ENCODE peak calls at places on chromosomes 13 and 19, in four cellular contexts. One of them, this sample, is unnamed.

GRCh38 chr19:28169168-28169862 is 1043.6 kb downstream of the UQCRFS1 start:
- DNase-seq in cardiac muscle cell: peak; percentile 67
- DNase-seq in colonic mucosa: no peak
- DNase-seq in tibial artery: no peak
- DNase-seq in this sample: no peak

GRCh38 chr13:35393886-35394285 is 82.6 kb downstream of the MAB21L1 start:
- DNase-seq in cardiac muscle cell: no peak
- DNase-seq in colonic mucosa: no peak
- DNase-seq in tibial artery: no peak
- DNase-seq in this sample: no peak

GRCh38 chr13:31742102-31742695 is 2.9 kb downstream of the RXFP2 start:
- DNase-seq in cardiac muscle cell: peak; percentile 77
- DNase-seq in colonic mucosa: peak; percentile 47
- DNase-seq in tibial artery: peak; percentile 66
- DNase-seq in this sample: peak; percentile 55

GRCh38 chr19:47020132-47020805 is 632 bp downstream of the NPAS1 start:
- DNase-seq in cardiac muscle cell: peak; percentile 40
- DNase-seq in colonic mucosa: no peak
- DNase-seq in tibial artery: no peak
- DNase-seq in this sample: no peak

GRCh38 chr19:45638930-45639729 is at the start of gene EML2:
- DNase-seq in cardiac muscle cell: peak; percentile 85
- DNase-seq in colonic mucosa: peak; percentile 78
- DNase-seq in tibial artery: peak; percentile 23
- DNase-seq in this sample: peak; percentile 93

GRCh38 chr19:9073806-9074205 is 13.1 kb upstream of the OR1M1 start:
- DNase-seq in cardiac muscle cell: no peak
- DNase-seq in colonic mucosa: no peak
- DNase-seq in tibial artery: no peak
- DNase-seq in this sample: no peak

GRCh38 chr19:28509079-28509895 is 703.7 kb downstream of the UQCRFS1 start:
- DNase-seq in cardiac muscle cell: no peak
- DNase-seq in colonic mucosa: no peak
- DNase-seq in tibial artery: no peak
- DNase-seq in this sample: no peak

GRCh38 chr19:37551123-37551993 is 43.2 kb downstream of the ZNF571 start:
- DNase-seq in cardiac muscle cell: no peak
- DNase-seq in colonic mucosa: peak; percentile 66
- DNase-seq in tibial artery: no peak
- DNase-seq in this sample: peak; percentile 82

GRCh38 chr19:19552811-19553210 is 14.7 kb downstream of the CILP2 start:
- DNase-seq in cardiac muscle cell: peak; percentile 56
- DNase-seq in colonic mucosa: no peak
- DNase-seq in tibial artery: no peak
- DNase-seq in this sample: no peak

GRCh38 chr19:7554990-7555864 is 19.7 kb downstream of the PNPLA6 start:
- DNase-seq in cardiac muscle cell: peak; percentile 21
- DNase-seq in colonic mucosa: peak; percentile 68
- DNase-seq in tibial artery: no peak
- DNase-seq in this sample: no peak

GRCh38 chr19:4577020-4577782 is 17.7 kb upstream of the SEMA6B start:
- DNase-seq in cardiac muscle cell: no peak
- DNase-seq in colonic mucosa: no peak
- DNase-seq in tibial artery: no peak
- DNase-seq in this sample: no peak

GRCh38 chr19:5697890-5698634 is 8.0 kb downstream of the RPL36 start:
- DNase-seq in cardiac muscle cell: no peak
- DNase-seq in colonic mucosa: no peak
- DNase-seq in tibial artery: no peak
- DNase-seq in this sample: no peak

GRCh38 chr13:46541210-46541609 is 11.8 kb upstream of the LRCH1 start:
- DNase-seq in cardiac muscle cell: no peak
- DNase-seq in colonic mucosa: no peak
- DNase-seq in tibial artery: no peak
- DNase-seq in this sample: no peak

GRCh38 chr19:43640424-43640757 is 741 bp upstream of the CADM4 start:
- DNase-seq in cardiac muscle cell: no peak
- DNase-seq in colonic mucosa: no peak
- DNase-seq in tibial artery: no peak
- DNase-seq in this sample: no peak

GRCh38 chr13:50104493-50104892 is 89.2 kb downstream of the KCNRG start:
- DNase-seq in cardiac muscle cell: no peak
- DNase-seq in colonic mucosa: no peak
- DNase-seq in tibial artery: no peak
- DNase-seq in this sample: no peak

GRCh38 chr19:45294291-45295029 is 28.2 kb downstream of the CKM start:
- DNase-seq in cardiac muscle cell: peak; percentile 16
- DNase-seq in colonic mucosa: no peak
- DNase-seq in tibial artery: no peak
- DNase-seq in this sample: no peak

GRCh38 chr13:30705672-30706071 is 29.7 kb upstream of the ALOX5AP start:
- DNase-seq in cardiac muscle cell: no peak
- DNase-seq in colonic mucosa: no peak
- DNase-seq in tibial artery: no peak
- DNase-seq in this sample: no peak

GRCh38 chr13:97976551-97977375 is 23.3 kb downstream of the IPO5 start:
- DNase-seq in cardiac muscle cell: no peak
- DNase-seq in colonic mucosa: peak; percentile 24
- DNase-seq in tibial artery: no peak
- DNase-seq in this sample: no peak

GRCh38 chr13:39051157-39051556 is 12.9 kb downstream of the NHLRC3 start:
- DNase-seq in cardiac muscle cell: peak; percentile 64
- DNase-seq in colonic mucosa: no peak
- DNase-seq in tibial artery: no peak
- DNase-seq in this sample: no peak

GRCh38 chr13:45846681-45847080 is 4.9 kb downstream of the SIAH3 start:
- DNase-seq in cardiac muscle cell: no peak
- DNase-seq in colonic mucosa: no peak
- DNase-seq in tibial artery: no peak
- DNase-seq in this sample: no peak

GRCh38 chr13:32315255-32316029 is at the start of the genes BRCA2 and ZAR1L:
- DNase-seq in cardiac muscle cell: peak; percentile 91
- DNase-seq in colonic mucosa: peak; percentile 87
- DNase-seq in tibial artery: peak; percentile 89
- DNase-seq in this sample: peak; percentile 92

GRCh38 chr13:28494861-28495585 is at the start of gene FLT1:
- DNase-seq in cardiac muscle cell: peak; percentile 71
- DNase-seq in colonic mucosa: peak; percentile 22
- DNase-seq in tibial artery: no peak
- DNase-seq in this sample: peak; percentile 89

GRCh38 chr13:44573790-44574465 is 2.2 kb downstream of the TSC22D1 start:
- DNase-seq in cardiac muscle cell: peak; percentile 40
- DNase-seq in colonic mucosa: no peak
- DNase-seq in tibial artery: no peak
- DNase-seq in this sample: no peak

GRCh38 chr13:75635101-75635620 is 969 bp upstream of the LMO7 start:
- DNase-seq in cardiac muscle cell: no peak
- DNase-seq in colonic mucosa: no peak
- DNase-seq in tibial artery: no peak
- DNase-seq in this sample: no peak

GRCh38 chr19:34364462-34364829 is 550 bp upstream of the GPI start:
- DNase-seq in cardiac muscle cell: no peak
- DNase-seq in colonic mucosa: no peak
- DNase-seq in tibial artery: no peak
- DNase-seq in this sample: peak; percentile 55

GRCh38 chr19:16942583-16942982 is 53.8 kb downstream of the F2RL3 start:
- DNase-seq in cardiac muscle cell: no peak
- DNase-seq in colonic mucosa: no peak
- DNase-seq in tibial artery: no peak
- DNase-seq in this sample: no peak

GRCh38 chr19:30074741-30075460 is 132.9 kb downstream of the URI1 start:
- DNase-seq in cardiac muscle cell: no peak
- DNase-seq in colonic mucosa: no peak
- DNase-seq in tibial artery: no peak
- DNase-seq in this sample: peak; percentile 27

GRCh38 chr13:60727140-60727539 is 330.1 kb downstream of the TDRD3 start:
- DNase-seq in cardiac muscle cell: peak; percentile 5
- DNase-seq in colonic mucosa: no peak
- DNase-seq in tibial artery: no peak
- DNase-seq in this sample: no peak

GRCh38 chr19:2187164-2187563 is 23.4 kb downstream of the DOT1L start:
- DNase-seq in cardiac muscle cell: no peak
- DNase-seq in colonic mucosa: no peak
- DNase-seq in tibial artery: no peak
- DNase-seq in this sample: no peak

GRCh38 chr13:27424246-27425150 is at the start of gene GTF3A:
- DNase-seq in cardiac muscle cell: peak; percentile 91
- DNase-seq in colonic mucosa: peak; percentile 81
- DNase-seq in tibial artery: peak; percentile 79
- DNase-seq in this sample: peak; percentile 96

GRCh38 chr19:55304279-55304978 is 20.6 kb downstream of the BRSK1 start:
- DNase-seq in cardiac muscle cell: peak; percentile 56
- DNase-seq in colonic mucosa: no peak
- DNase-seq in tibial artery: no peak
- DNase-seq in this sample: no peak

GRCh38 chr13:73390100-73390499 is 331.3 kb downstream of the KLF5 start:
- DNase-seq in cardiac muscle cell: no peak
- DNase-seq in colonic mucosa: no peak
- DNase-seq in tibial artery: no peak
- DNase-seq in this sample: no peak

GRCh38 chr13:51913421-51914136 is 51.8 kb downstream of the CCDC70 start:
- DNase-seq in cardiac muscle cell: peak; percentile 43
- DNase-seq in colonic mucosa: no peak
- DNase-seq in tibial artery: no peak
- DNase-seq in this sample: no peak

GRCh38 chr13:59478908-59479307 is 684.8 kb downstream of the DIAPH3 start:
- DNase-seq in cardiac muscle cell: no peak
- DNase-seq in colonic mucosa: no peak
- DNase-seq in tibial artery: no peak
- DNase-seq in this sample: no peak

DNA sequence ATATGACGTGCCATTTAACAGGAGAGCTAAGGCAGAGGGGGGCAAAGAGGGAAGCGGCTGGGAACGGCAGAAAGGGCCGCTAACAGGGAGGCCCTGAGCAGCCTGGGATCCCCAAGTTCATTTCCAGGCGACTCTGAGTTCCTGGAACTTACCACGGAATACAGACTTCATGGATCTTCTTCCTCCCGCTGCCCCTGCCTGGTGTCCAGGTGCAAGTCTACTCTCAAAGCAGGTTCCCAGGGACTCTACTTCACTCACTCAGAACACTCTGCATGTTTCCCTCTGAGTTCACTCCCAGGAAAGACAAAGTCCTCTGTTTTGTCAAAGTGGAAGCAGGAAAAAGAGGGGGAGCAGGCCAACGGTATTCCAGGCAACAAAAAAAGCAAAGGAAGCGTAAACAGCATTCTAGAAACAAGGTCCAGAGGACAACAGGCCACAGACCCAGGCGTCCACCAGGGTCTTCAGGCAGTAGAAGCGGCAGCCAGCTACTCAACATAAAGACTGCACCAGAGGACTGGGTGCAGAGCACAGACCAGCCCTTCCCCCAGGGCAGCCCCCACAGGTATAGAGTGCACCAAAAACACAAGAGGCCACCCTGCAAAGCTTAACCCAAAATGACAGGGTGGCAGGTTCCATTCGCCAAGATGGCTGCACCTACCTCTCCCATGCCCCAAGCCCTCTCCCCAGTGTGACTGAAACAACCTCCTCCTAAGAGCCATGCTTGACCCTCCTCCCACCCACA is 3.0 kb downstream of the MIER2 start:
- DNase-seq in cardiac muscle cell: no peak
- DNase-seq in colonic mucosa: no peak
- DNase-seq in tibial artery: no peak
- DNase-seq in this sample: no peak
- H3K4me3 ChIP-seq in cardiac muscle cell: no peak overlapping the region
- H3K4me3 ChIP-seq in colonic mucosa: no peak overlapping the region
- H3K4me3 ChIP-seq in tibial artery: no peak overlapping the region
- H3K4me3 ChIP-seq in this sample: no peak overlapping the region

GRCh38 chr19:53579518-53579917 is 41.6 kb downstream of the ZNF331 start:
- DNase-seq in cardiac muscle cell: no peak
- DNase-seq in colonic mucosa: no peak
- DNase-seq in tibial artery: no peak
- DNase-seq in this sample: no peak

GRCh38 chr19:53580871-53581835 is 43.2 kb downstream of the ZNF331 start:
- DNase-seq in cardiac muscle cell: no peak
- DNase-seq in colonic mucosa: no peak
- DNase-seq in tibial artery: no peak
- DNase-seq in this sample: no peak

GRCh38 chr19:53577968-53578367 is 40.0 kb downstream of the ZNF331 start:
- DNase-seq in cardiac muscle cell: no peak
- DNase-seq in colonic mucosa: no peak
- DNase-seq in tibial artery: no peak
- DNase-seq in this sample: peak; percentile 32

GRCh38 chr19:53581871-53582279 is 43.9 kb downstream of the ZNF331 start:
- DNase-seq in cardiac muscle cell: no peak
- DNase-seq in colonic mucosa: no peak
- DNase-seq in tibial artery: no peak
- DNase-seq in this sample: no peak

GRCh38 chr19:53576941-53577653 is 39.2 kb downstream of the ZNF331 start:
- DNase-seq in cardiac muscle cell: no peak
- DNase-seq in colonic mucosa: no peak
- DNase-seq in tibial artery: no peak
- DNase-seq in this sample: no peak
- H3K9me3 ChIP-seq in cardiac muscle cell: no peaks in the 10 kb centered on the region
- H3K9me3 ChIP-seq in colonic mucosa: peaks cover 7% of the 10 kb centered on the region
- H3K9me3 ChIP-seq in tibial artery: peaks cover 55% of the 10 kb centered on the region
- H3K9me3 ChIP-seq in this sample: peaks cover 80% of the 10 kb centered on the region

DNA sequence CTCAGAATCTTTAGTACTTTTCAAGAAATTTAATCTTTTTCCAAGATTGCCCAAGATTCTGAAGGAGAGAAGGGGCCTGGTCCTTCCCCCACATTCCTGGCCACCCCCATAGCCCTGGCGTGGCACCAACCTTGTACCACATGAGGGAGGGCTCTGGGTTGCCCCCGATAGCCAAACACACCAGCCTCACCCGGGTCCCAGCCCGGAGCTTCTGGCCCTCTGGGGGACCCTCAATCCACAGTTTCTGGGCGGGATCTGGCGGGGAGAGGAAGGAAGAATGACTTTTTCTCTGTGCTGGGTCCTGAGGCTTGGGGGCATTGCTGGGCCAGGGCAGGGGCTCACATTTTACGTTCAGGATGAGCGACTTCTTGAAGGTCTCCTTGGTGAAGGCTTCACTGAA is 4.4 kb downstream of the NPHS1 start:
- DNase-seq in cardiac muscle cell: no peak
- DNase-seq in colonic mucosa: no peak
- DNase-seq in tibial artery: no peak
- DNase-seq in this sample: no peak
- TF ChIP-seq CTCF in cardiac muscle cell: no peak
- TF ChIP-seq CTCF in colonic mucosa: no peak
- TF ChIP-seq CTCF in tibial artery: no peak
- TF ChIP-seq CTCF in this sample: no peak

GRCh38 chr19:51621178-51621577 is 9.0 kb downstream of the SIGLEC5 start:
- DNase-seq in cardiac muscle cell: no peak
- DNase-seq in colonic mucosa: no peak
- DNase-seq in tibial artery: no peak
- DNase-seq in this sample: no peak

GRCh38 chr19:51628153-51628939 is 1.9 kb downstream of the SIGLEC5 start:
- DNase-seq in cardiac muscle cell: no peak
- DNase-seq in colonic mucosa: no peak
- DNase-seq in tibial artery: no peak
- DNase-seq in this sample: no peak

GRCh38 chr19:51632126-51632525 is 1.9 kb upstream of the SIGLEC5 start:
- DNase-seq in cardiac muscle cell: no peak
- DNase-seq in colonic mucosa: no peak
- DNase-seq in tibial artery: no peak
- DNase-seq in this sample: no peak

GRCh38 chr19:51627491-51628138 is 2.6 kb downstream of the SIGLEC5 start:
- DNase-seq in cardiac muscle cell: no peak
- DNase-seq in colonic mucosa: no peak
- DNase-seq in tibial artery: no peak
- DNase-seq in this sample: no peak

GRCh38 chr19:51626675-51627074 is 3.5 kb downstream of the SIGLEC5 start:
- DNase-seq in cardiac muscle cell: no peak
- DNase-seq in colonic mucosa: no peak
- DNase-seq in tibial artery: no peak
- DNase-seq in this sample: no peak
- H3K4me3 ChIP-seq in cardiac muscle cell: no peak overlapping the region
- H3K4me3 ChIP-seq in colonic mucosa: no peak overlapping the region
- H3K4me3 ChIP-seq in tibial artery: no peak overlapping the region
- H3K4me3 ChIP-seq in this sample: peak overlapping the region; percentile 38